ENCODE peak calls at places on chromosomes 6 and 20, in ten cellular contexts. H is IMR-90; A is fibroblast of lung; E is M059J; I is cardiac fibroblast; J is uterus; B is GM20000; F is activated CD8-positive, alpha-beta memory T cell treated with anti-CD3 and anti-CD28 coated beads for 1 hour; M is WTC11; N is D341Med. G is an unnamed sample.

GRCh38 chr20:5077761-5078387 is 41.9 kb downstream of the PCNA start:
- DNase-seq in H (no peak), A (no peak), E (no peak), I (no peak), J (no peak), B (no peak), F (no peak), M (no peak), N (no peak), G (no peak)

GRCh38 chr6:43129434-43130194 is 41.5 kb upstream of the SRF start:
- DNase-seq in H (peak), A (peak), E (peak), I (peak), J (peak), B (peak), F (no peak), M (peak), N (peak), G (peak)

GRCh38 chr6:105993341-105993740 is 92.8 kb upstream of the PRDM1 start:
- DNase-seq in H (peak), A (peak), E (peak), I (no peak), J (no peak), B (peak), F (no peak), M (peak), N (no peak), G (peak)

GRCh38 chr6:168452685-168453377 is 11.8 kb downstream of the SMOC2 start:
- DNase-seq in H (no peak), A (no peak), E (no peak), I (peak), J (no peak), B (no peak), F (no peak), M (no peak), N (no peak), G (no peak)

GRCh38 chr6:150260931-150261330 is 107.9 kb upstream of the IYD start:
- DNase-seq in H (no peak), A (no peak), E (no peak), I (no peak), J (no peak), B (no peak), F (no peak), M (no peak), N (no peak), G (no peak)

GRCh38 chr6:28866342-28867077 is 57.3 kb downstream of the TRIM27 start:
- DNase-seq in H (peak), A (peak), E (peak), I (peak), J (peak), B (peak), F (peak), M (peak), N (peak), G (peak)

GRCh38 chr6:140602843-140603242 is 1228.4 kb upstream of the CITED2 start:
- DNase-seq in H (no peak), A (no peak), E (peak), I (no peak), J (no peak), B (no peak), F (no peak), M (no peak), N (no peak), G (peak)

GRCh38 chr6:55185144-55185543 is 10.8 kb downstream of the HCRTR2 start:
- DNase-seq in H (no peak), A (no peak), E (no peak), I (no peak), J (no peak), B (no peak), F (no peak), M (no peak), N (no peak), G (no peak)

GRCh38 chr20:37804584-37805566 is 98.1 kb upstream of the VSTM2L start:
- DNase-seq in H (no peak), A (no peak), E (peak), I (peak), J (no peak), B (peak), F (no peak), M (no peak), N (no peak), G (peak)

GRCh38 chr20:32467506-32468312 is 109.6 kb downstream of the ASXL1 start:
- DNase-seq in H (no peak), A (no peak), E (no peak), I (no peak), J (no peak), B (no peak), F (no peak), M (no peak), N (no peak), G (no peak)

GRCh38 chr6:34656378-34657036 is 40.1 kb downstream of the ILRUN start:
- DNase-seq in H (peak), A (peak), E (peak), I (peak), J (no peak), B (peak), F (no peak), M (no peak), N (peak), G (peak)

GRCh38 chr20:53606364-53606985 is 12.8 kb upstream of the ZNF217 start:
- DNase-seq in H (peak), A (peak), E (peak), I (peak), J (no peak), B (no peak), F (no peak), M (no peak), N (no peak), G (peak)

GRCh38 chr6:46651766-46652165 is 852 bp downstream of the CYP39A1 start:
- DNase-seq in H (no peak), A (no peak), E (peak), I (no peak), J (no peak), B (no peak), F (no peak), M (no peak), N (no peak), G (no peak)

GRCh38 chr20:63064745-63065711 is 58.3 kb upstream of the BHLHE23 start:
- DNase-seq in H (no peak), A (no peak), E (no peak), I (no peak), J (no peak), B (no peak), F (no peak), M (peak), N (peak), G (no peak)

GRCh38 chr20:33908351-33908750 is 85.4 kb upstream of the RALY start:
- DNase-seq in H (peak), A (no peak), E (peak), I (peak), J (no peak), B (no peak), F (no peak), M (no peak), N (no peak), G (peak)

GRCh38 chr6:75331134-75331533 is 46.5 kb upstream of the TMEM30A start:
- DNase-seq in H (peak), A (no peak), E (peak), I (peak), J (no peak), B (no peak), F (no peak), M (no peak), N (no peak), G (peak)

GRCh38 chr20:39986231-39986904 is 702.7 kb downstream of the MAFB start:
- DNase-seq in H (peak), A (peak), E (peak), I (peak), J (peak), B (no peak), F (no peak), M (peak), N (no peak), G (peak)

GRCh38 chr6:55974688-55975087 is 99.3 kb upstream of the BMP5 start:
- DNase-seq in H (no peak), A (no peak), E (no peak), I (peak), J (no peak), B (no peak), F (no peak), M (no peak), N (no peak), G (no peak)

GRCh38 chr20:8018928-8019177 is 708 bp downstream of the TMX4 start:
- DNase-seq in H (peak), A (peak), E (no peak), I (peak), J (no peak), B (no peak), F (no peak), M (no peak), N (no peak), G (no peak)

GRCh38 chr6:67640462-67640861 is 994.6 kb upstream of the ADGRB3 start:
- DNase-seq in H (peak), A (peak), E (peak), I (peak), J (no peak), B (no peak), F (no peak), M (no peak), N (no peak), G (no peak)

GRCh38 chr6:2310042-2310441 is 64.6 kb upstream of the GMDS start:
- DNase-seq in H (no peak), A (no peak), E (no peak), I (no peak), J (no peak), B (no peak), F (no peak), M (no peak), N (no peak), G (no peak)

GRCh38 chr6:157789861-157790260 is 33.2 kb upstream of the SNX9 start:
- DNase-seq in H (no peak), A (no peak), E (no peak), I (no peak), J (no peak), B (no peak), F (no peak), M (peak), N (no peak), G (no peak)

GRCh38 chr20:58130574-58130973 is 97.9 kb downstream of the ANKRD60 start:
- DNase-seq in H (no peak), A (no peak), E (no peak), I (no peak), J (no peak), B (no peak), F (no peak), M (no peak), N (peak), G (no peak)

G was measured in EH.